ENCODE peak calls at places on chromosomes 2 and 18, in five cellular contexts. M is K562, Q is HCT116, T is GM12878, H is HepG2. P is an unnamed sample.

GRCh38 chr2:20201671-20202070 is 23.3 kb downstream of the SDC1 start:
- DNase-seq in T (no peak), M (no peak), H (no peak), Q (no peak), P (no peak)

GRCh38 chr18:33440384-33441043 is at the start of gene CCDC178:
- DNase-seq in M (peak), T (no peak), Q (no peak), H (no peak), P (peak)

GRCh38 chr2:8491296-8492048 is 190.4 kb upstream of the ID2 start:
- DNase-seq in H (no peak), M (no peak), Q (no peak), T (no peak), P (no peak)

GRCh38 chr2:121471571-121472464 is 58.9 kb upstream of the RNU4ATAC start:
- DNase-seq in M (no peak), H (no peak), T (no peak), Q (no peak), P (no peak)

GRCh38 chr18:30486856-30487255 is 555.7 kb downstream of the DSC3 start:
- DNase-seq in H (no peak), Q (no peak), T (no peak), M (no peak), P (no peak)

GRCh38 chr2:193124820-193125219 is 930.1 kb upstream of the TMEFF2 start:
- DNase-seq in T (no peak), Q (no peak), M (no peak), H (no peak), P (no peak)

GRCh38 chr2:11024687-11025086 is 113.0 kb downstream of the KCNF1 start:
- DNase-seq in T (no peak), Q (no peak), H (no peak), M (no peak), P (no peak)

GRCh38 chr18:48582946-48583345 is 44.1 kb downstream of the CTIF start:
- DNase-seq in Q (no peak), M (no peak), H (no peak), T (no peak), P (no peak)

GRCh38 chr18:72530622-72531021 is 13.5 kb downstream of the CBLN2 start:
- DNase-seq in M (no peak), Q (no peak), T (no peak), H (no peak), P (no peak)

GRCh38 chr2:238462782-238463396 is 36.2 kb downstream of the ASB1 start:
- DNase-seq in T (peak), M (peak), H (peak), Q (peak), P (no peak)

GRCh38 chr2:209974566-209974965 is 27.9 kb upstream of the RPE start:
- DNase-seq in T (no peak), H (no peak), Q (no peak), M (no peak), P (no peak)

GRCh38 chr2:216551234-216551633 is 52.6 kb downstream of the RPL37A start:
- DNase-seq in T (no peak), Q (no peak), M (no peak), H (peak), P (no peak)

GRCh38 chr2:29749041-29749440 is 172.3 kb downstream of the ALK start:
- DNase-seq in T (no peak), H (no peak), Q (peak), M (no peak), P (no peak)

GRCh38 chr2:231908584-231908983 is 17.6 kb downstream of the NPPC start:
- DNase-seq in H (no peak), M (no peak), Q (no peak), T (no peak), P (no peak)

GRCh38 chr2:121644715-121645114 is 4.5 kb downstream of the CLASP1 start:
- DNase-seq in H (peak), Q (no peak), T (no peak), M (no peak), P (no peak)

GRCh38 chr2:222318712-222319575 is 20.1 kb upstream of the PAX3 start:
- DNase-seq in Q (no peak), T (no peak), H (no peak), M (no peak), P (no peak)

GRCh38 chr18:63970803-63971191 is 916 bp downstream of the SERPINB8 start:
- DNase-seq in M (no peak), T (no peak), Q (no peak), H (no peak), P (peak)

GRCh38 chr2:207694811-207695281 is 16.6 kb upstream of the CCNYL1 start:
- DNase-seq in Q (no peak), H (no peak), M (no peak), T (no peak), P (no peak)

GRCh38 chr18:991441-991840 is 86.8 kb downstream of the ADCYAP1 start:
- DNase-seq in M (no peak), H (no peak), Q (no peak), T (no peak), P (no peak)

GRCh38 chr18:986552-986951 is 81.9 kb downstream of the ADCYAP1 start:
- DNase-seq in Q (no peak), T (no peak), M (no peak), H (no peak), P (no peak)

GRCh38 chr18:987325-988186 is 82.9 kb downstream of the ADCYAP1 start:
- DNase-seq in H (no peak), M (peak), Q (no peak), T (no peak), P (no peak)

GRCh38 chr18:986071-986470 is 81.4 kb downstream of the ADCYAP1 start:
- DNase-seq in M (no peak), H (no peak), Q (no peak), T (no peak), P (no peak)

GRCh38 chr18:989423-989822 is 84.8 kb downstream of the ADCYAP1 start:
- DNase-seq in T (no peak), M (no peak), Q (no peak), H (no peak), P (no peak)
- TF ChIP-seq ATF3 in T (no peak), M (no peak), Q (no peak), H (no peak), P (no peak)

DNA sequence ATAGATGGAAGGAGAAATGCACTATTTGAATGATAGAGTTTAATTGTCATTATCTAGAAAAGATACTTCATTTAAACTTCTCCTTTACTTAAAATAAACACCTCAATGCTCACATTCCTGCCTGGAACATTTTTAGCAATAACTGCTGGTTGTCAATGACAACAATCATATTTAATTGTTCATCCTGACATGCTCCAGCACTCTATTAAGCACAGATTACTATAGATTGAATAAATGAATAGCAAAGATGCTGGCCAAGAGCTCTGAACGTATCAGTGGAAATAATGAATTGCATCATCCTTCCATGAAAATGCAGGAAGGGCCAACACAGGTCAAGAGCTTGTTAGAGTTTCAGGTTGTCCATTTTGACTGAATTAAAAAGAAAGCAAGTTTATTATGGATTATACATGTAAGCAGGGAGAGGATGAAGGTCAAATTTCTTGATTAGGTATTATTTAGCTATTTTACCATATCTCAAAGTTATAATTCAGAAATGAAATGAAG is 993.9 kb downstream of the TSN start:
- DNase-seq in M (no peak), H (no peak), T (no peak), Q (no peak), P (no peak)
- H3K4me2 ChIP-seq in M (no peak), H (no peak), T (no peak), Q (no peak), P (no peak)

GRCh38 chr2:38180754-38181153 is 104.8 kb upstream of the CYP1B1 start:
- DNase-seq in H (no peak), Q (no peak), M (no peak), T (no peak), P (no peak)

GRCh38 chr2:38181802-38182517 is 106.0 kb upstream of the CYP1B1 start:
- DNase-seq in M (no peak), H (no peak), Q (no peak), T (no peak), P (no peak)

GRCh38 chr2:38178142-38178541 is 102.2 kb upstream of the CYP1B1 start:
- DNase-seq in M (no peak), Q (no peak), H (no peak), T (no peak), P (no peak)

GRCh38 chr2:38176619-38177021 is 100.7 kb upstream of the CYP1B1 start:
- DNase-seq in H (no peak), Q (no peak), M (no peak), T (no peak), P (no peak)

GRCh38 chr2:38178556-38179419 is 102.8 kb upstream of the CYP1B1 start:
- DNase-seq in Q (no peak), H (no peak), T (peak), M (no peak), P (no peak)
- TF ChIP-seq ATF3 in Q (no peak), H (no peak), T (no peak), M (no peak), P (no peak)

DNA sequence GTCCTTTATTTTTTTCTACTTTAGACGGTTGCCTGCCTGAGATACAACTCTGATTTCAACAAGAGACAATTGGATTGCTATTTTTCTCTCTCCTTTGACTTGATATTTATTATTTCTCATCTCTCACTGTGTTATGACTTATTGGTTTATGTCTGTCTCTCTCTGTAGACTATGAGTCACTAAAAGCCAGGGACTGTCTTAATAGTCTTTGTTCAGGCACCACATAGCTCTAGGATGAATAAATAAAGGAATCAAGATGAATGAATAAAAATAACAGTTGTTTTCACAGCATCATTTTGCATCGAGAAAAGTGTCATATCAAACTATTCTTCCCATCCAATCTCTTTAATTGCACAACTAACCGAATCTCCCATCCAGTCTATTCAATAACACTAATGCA is 31.4 kb upstream of the CD28 start:
- DNase-seq in Q (no peak), H (no peak), M (no peak), T (no peak), P (no peak)
- H3K4me2 ChIP-seq in Q (no peak), H (no peak), M (no peak), T (no peak), P (no peak)

GRCh38 chr2:150190546-150190945 is 296.9 kb downstream of the RND3 start:
- DNase-seq in T (no peak), Q (no peak), H (no peak), M (no peak), P (no peak)
- TF ChIP-seq ATF3 in T (no peak), Q (no peak), H (no peak), M (no peak), P (no peak)